ENCODE peak calls at places on chromosome 12, in six cellular contexts. One of them, this sample, is unnamed.

GRCh38 chr12:28830491-28830890 is 318.6 kb upstream of the FAR2 start:
- DNase-seq in HepG2: no peak
- DNase-seq in GM12891: no peak
- DNase-seq in GM12878: no peak
- DNase-seq in K562: peak; percentile 16
- DNase-seq in H1: no peak
- DNase-seq in this sample: no peak

GRCh38 chr12:130428116-130428515 is 90.4 kb downstream of the PIWIL1 start:
- DNase-seq in K562: no peak
- DNase-seq in GM12891: no peak
- DNase-seq in HepG2: no peak
- DNase-seq in GM12878: no peak
- DNase-seq in H1: peak; percentile 41
- DNase-seq in this sample: no peak

GRCh38 chr12:70007687-70008086 is 182.7 kb downstream of the MYRFL start:
- DNase-seq in HepG2: no peak
- DNase-seq in GM12878: no peak
- DNase-seq in K562: no peak
- DNase-seq in GM12891: no peak
- DNase-seq in H1: no peak
- DNase-seq in this sample: no peak

GRCh38 chr12:95674631-95675030 is 115.9 kb downstream of the NTN4 start:
- DNase-seq in H1: no peak
- DNase-seq in HepG2: peak; percentile 15
- DNase-seq in GM12878: no peak
- DNase-seq in GM12891: no peak
- DNase-seq in K562: no peak
- DNase-seq in this sample: no peak

GRCh38 chr12:59973515-59973914 is 377.7 kb downstream of the SLC16A7 start:
- DNase-seq in H1: no peak
- DNase-seq in GM12891: no peak
- DNase-seq in K562: no peak
- DNase-seq in GM12878: no peak
- DNase-seq in HepG2: no peak
- DNase-seq in this sample: no peak

GRCh38 chr12:63919758-63920157 is 75.3 kb downstream of the SRGAP1 start:
- DNase-seq in GM12878: no peak
- DNase-seq in HepG2: no peak
- DNase-seq in H1: no peak
- DNase-seq in GM12891: no peak
- DNase-seq in K562: no peak
- DNase-seq in this sample: no peak

GRCh38 chr12:82964446-82964845 is 277.7 kb downstream of the TMTC2 start:
- DNase-seq in K562: no peak
- DNase-seq in GM12891: no peak
- DNase-seq in H1: no peak
- DNase-seq in HepG2: no peak
- DNase-seq in GM12878: no peak
- DNase-seq in this sample: no peak

GRCh38 chr12:96210376-96211055 is 16.3 kb downstream of the ELK3 start:
- DNase-seq in GM12878: no peak
- DNase-seq in K562: no peak
- DNase-seq in H1: no peak
- DNase-seq in GM12891: no peak
- DNase-seq in HepG2: no peak
- DNase-seq in this sample: no peak

GRCh38 chr12:130497331-130497730 is 159.6 kb downstream of the PIWIL1 start:
- DNase-seq in GM12891: no peak
- DNase-seq in GM12878: no peak
- DNase-seq in K562: no peak
- DNase-seq in HepG2: no peak
- DNase-seq in H1: no peak
- DNase-seq in this sample: no peak

GRCh38 chr12:75446857-75447256 is 33.7 kb upstream of the GLIPR1 start:
- DNase-seq in HepG2: no peak
- DNase-seq in GM12891: no peak
- DNase-seq in H1: no peak
- DNase-seq in GM12878: no peak
- DNase-seq in K562: no peak
- DNase-seq in this sample: no peak

GRCh38 chr12:88111074-88111652 is 30.7 kb downstream of the CEP290 start:
- DNase-seq in GM12878: peak; percentile 2
- DNase-seq in K562: peak; percentile 25
- DNase-seq in H1: no peak
- DNase-seq in GM12891: no peak
- DNase-seq in HepG2: peak; percentile 24
- DNase-seq in this sample: no peak

GRCh38 chr12:62113366-62114011 is 146.7 kb upstream of the USP15 start:
- DNase-seq in K562: no peak
- DNase-seq in GM12891: no peak
- DNase-seq in GM12878: no peak
- DNase-seq in H1: peak; percentile 60
- DNase-seq in HepG2: no peak
- DNase-seq in this sample: no peak

GRCh38 chr12:42119085-42119633 is 25.5 kb downstream of the GXYLT1 start:
- DNase-seq in H1: no peak
- DNase-seq in HepG2: no peak
- DNase-seq in GM12878: no peak
- DNase-seq in GM12891: no peak
- DNase-seq in K562: no peak
- DNase-seq in this sample: no peak

GRCh38 chr12:25266522-25266921 is 15.8 kb upstream of the KRAS start:
- DNase-seq in GM12891: no peak
- DNase-seq in H1: no peak
- DNase-seq in GM12878: no peak
- DNase-seq in HepG2: no peak
- DNase-seq in K562: no peak
- DNase-seq in this sample: no peak

GRCh38 chr12:49540229-49541139 is 1.7 kb downstream of the KCNH3 start:
- DNase-seq in K562: no peak
- DNase-seq in GM12891: no peak
- DNase-seq in HepG2: no peak
- DNase-seq in GM12878: no peak
- DNase-seq in H1: no peak
- DNase-seq in this sample: no peak

GRCh38 chr12:105418232-105418631 is 87.7 kb downstream of the C12orf75 start:
- DNase-seq in GM12878: no peak
- DNase-seq in H1: no peak
- DNase-seq in HepG2: no peak
- DNase-seq in GM12891: no peak
- DNase-seq in K562: no peak
- DNase-seq in this sample: no peak

GRCh38 chr12:88600272-88600671 is 20.0 kb upstream of the KITLG start:
- DNase-seq in GM12891: no peak
- DNase-seq in HepG2: no peak
- DNase-seq in GM12878: no peak
- DNase-seq in H1: no peak
- DNase-seq in K562: no peak
- DNase-seq in this sample: no peak

GRCh38 chr12:29148065-29148957 is 767 bp upstream of the FAR2 start:
- DNase-seq in GM12878: no peak
- DNase-seq in GM12891: peak; percentile 24
- DNase-seq in H1: peak; percentile 51
- DNase-seq in K562: peak; percentile 27
- DNase-seq in HepG2: no peak
- DNase-seq in this sample: peak; percentile 20

GRCh38 chr12:3224530-3224903 is 147.3 kb downstream of the TSPAN9 start:
- DNase-seq in HepG2: no peak
- DNase-seq in K562: no peak
- DNase-seq in H1: no peak
- DNase-seq in GM12878: no peak
- DNase-seq in GM12891: no peak
- DNase-seq in this sample: no peak

GRCh38 chr12:101695698-101696097 is 1.7 kb upstream of the CHPT1 start:
- DNase-seq in HepG2: peak; percentile 61
- DNase-seq in GM12891: no peak
- DNase-seq in K562: no peak
- DNase-seq in GM12878: no peak
- DNase-seq in H1: no peak
- DNase-seq in this sample: no peak

GRCh38 chr12:115404761-115405470 is 720.9 kb upstream of the TBX3 start:
- DNase-seq in K562: no peak
- DNase-seq in GM12891: no peak
- DNase-seq in HepG2: peak; percentile 43
- DNase-seq in GM12878: no peak
- DNase-seq in H1: no peak
- DNase-seq in this sample: no peak

GRCh38 chr12:6925239-6925542 is 2.6 kb upstream of the ATN1 start:
- DNase-seq in GM12891: no peak
- DNase-seq in K562: no peak
- DNase-seq in HepG2: no peak
- DNase-seq in GM12878: no peak
- DNase-seq in H1: peak; percentile 69
- DNase-seq in this sample: no peak

GRCh38 chr12:52990206-52990605 is 16.1 kb upstream of the EIF4B start:
- DNase-seq in GM12891: no peak
- DNase-seq in HepG2: no peak
- DNase-seq in K562: no peak
- DNase-seq in H1: no peak
- DNase-seq in GM12878: no peak
- DNase-seq in this sample: no peak

GRCh38 chr12:15186593-15186992 is 34.6 kb downstream of the RERG start:
- DNase-seq in HepG2: no peak
- DNase-seq in K562: no peak
- DNase-seq in GM12891: no peak
- DNase-seq in GM12878: no peak
- DNase-seq in H1: no peak
- DNase-seq in this sample: no peak

GRCh38 chr12:3135522-3136461 is 58.6 kb downstream of the TSPAN9 start:
- DNase-seq in H1: peak; percentile 63
- DNase-seq in HepG2: peak; percentile 73
- DNase-seq in K562: peak; percentile 67
- DNase-seq in GM12878: peak; percentile 20
- DNase-seq in GM12891: peak; percentile 80
- DNase-seq in this sample: peak; percentile 80

GRCh38 chr12:55720894-55721444 is 776 bp downstream of the RDH5 start:
- DNase-seq in GM12878: no peak
- DNase-seq in K562: peak; percentile 56
- DNase-seq in HepG2: peak; percentile 55
- DNase-seq in GM12891: no peak
- DNase-seq in H1: no peak
- DNase-seq in this sample: no peak

GRCh38 chr12:88854260-88854659 is 274.0 kb upstream of the KITLG start:
- DNase-seq in GM12878: no peak
- DNase-seq in GM12891: no peak
- DNase-seq in K562: no peak
- DNase-seq in HepG2: peak; percentile 71
- DNase-seq in H1: no peak
- DNase-seq in this sample: no peak

GRCh38 chr12:15801770-15802393 is 12.7 kb upstream of the EPS8 start:
- DNase-seq in K562: no peak
- DNase-seq in GM12891: no peak
- DNase-seq in GM12878: no peak
- DNase-seq in H1: no peak
- DNase-seq in HepG2: no peak
- DNase-seq in this sample: no peak

GRCh38 chr12:120470150-120470817 is 736 bp upstream of the SRSF9 start:
- DNase-seq in GM12878: no peak
- DNase-seq in H1: no peak
- DNase-seq in GM12891: no peak
- DNase-seq in K562: no peak
- DNase-seq in HepG2: peak; percentile 15
- DNase-seq in this sample: no peak

GRCh38 chr12:131010376-131011131 is 56.8 kb downstream of the ADGRD1 start:
- DNase-seq in GM12878: no peak
- DNase-seq in GM12891: no peak
- DNase-seq in K562: no peak
- DNase-seq in H1: no peak
- DNase-seq in HepG2: no peak
- DNase-seq in this sample: no peak

GRCh38 chr12:13179159-13180074 is 17.1 kb upstream of the EMP1 start:
- DNase-seq in GM12891: no peak
- DNase-seq in H1: peak; percentile 80
- DNase-seq in K562: no peak
- DNase-seq in HepG2: no peak
- DNase-seq in GM12878: no peak
- DNase-seq in this sample: no peak

DNA sequence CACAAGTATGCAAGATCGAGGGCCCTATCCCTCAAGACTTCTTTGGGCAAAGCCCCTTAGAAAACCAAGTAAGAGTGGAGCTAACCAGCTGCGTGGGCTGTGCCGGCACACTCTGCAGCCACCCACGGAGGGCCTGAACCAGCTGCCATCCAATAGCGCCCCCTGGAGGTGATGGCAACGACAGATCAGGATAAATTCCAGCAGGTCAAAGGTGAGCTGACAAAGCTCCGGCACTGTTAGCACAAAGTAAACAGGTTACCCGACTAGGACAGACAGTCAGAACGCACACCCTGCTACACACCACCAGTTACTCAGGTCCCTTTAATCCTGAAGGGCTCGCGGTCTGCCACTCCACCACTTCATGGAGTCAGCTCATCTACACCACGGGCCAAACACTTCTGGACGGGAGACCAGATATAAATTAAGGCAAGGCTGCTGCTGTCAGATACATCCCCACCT is 4.9 kb downstream of the ZBTB39 start:
- DNase-seq in GM12878: no peak
- DNase-seq in H1: peak; percentile 92
- DNase-seq in HepG2: peak; percentile 87
- DNase-seq in K562: peak; percentile 91
- DNase-seq in GM12891: peak; percentile 56
- DNase-seq in this sample: peak; percentile 55
- TF ChIP-seq POLR2A in GM12878: no peak
- TF ChIP-seq POLR2A in H1: no peak
- TF ChIP-seq POLR2A in HepG2: no peak
- TF ChIP-seq POLR2A in K562: no peak
- TF ChIP-seq POLR2A in GM12891: no peak
- TF ChIP-seq POLR2A in this sample: no peak

GRCh38 chr12:26340649-26341048 is 145.3 kb downstream of the SSPN start:
- DNase-seq in K562: no peak
- DNase-seq in HepG2: no peak
- DNase-seq in GM12878: peak; percentile 37
- DNase-seq in GM12891: no peak
- DNase-seq in H1: no peak
- DNase-seq in this sample: no peak
- TF ChIP-seq POLR2AphosphoS5 in K562: no peak
- TF ChIP-seq POLR2AphosphoS5 in HepG2: no peak
- TF ChIP-seq POLR2AphosphoS5 in GM12878: no peak
- TF ChIP-seq POLR2AphosphoS5 in GM12891: no peak
- TF ChIP-seq POLR2AphosphoS5 in H1: no peak
- TF ChIP-seq POLR2AphosphoS5 in this sample: no peak

DNA sequence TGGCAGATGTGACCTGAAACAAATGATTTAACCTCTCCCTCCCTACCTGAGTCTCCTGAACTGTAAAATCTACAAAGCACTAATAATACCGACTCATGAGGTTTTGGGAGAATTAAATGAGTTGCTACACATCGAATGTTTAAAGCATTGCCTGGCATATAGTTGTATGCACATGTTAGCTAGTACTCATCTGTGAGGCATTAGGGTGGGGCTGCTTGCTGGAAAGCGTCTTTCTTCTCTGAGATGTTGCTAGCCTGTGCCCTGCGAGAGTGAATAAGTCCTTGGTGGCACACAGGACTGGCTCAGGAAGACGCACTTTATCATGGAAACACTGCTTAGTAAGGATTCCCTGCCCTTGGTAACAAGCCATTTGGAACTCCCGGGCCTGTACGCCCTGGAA is 6.1 kb downstream of the RAPGEF3 start:
- DNase-seq in K562: no peak
- DNase-seq in GM12878: no peak
- DNase-seq in GM12891: no peak
- DNase-seq in HepG2: no peak
- DNase-seq in H1: no peak
- DNase-seq in this sample: no peak
- TF ChIP-seq TAF1 in K562: no peak
- TF ChIP-seq TAF1 in GM12878: no peak
- TF ChIP-seq TAF1 in GM12891: no peak
- TF ChIP-seq TAF1 in HepG2: no peak
- TF ChIP-seq TAF1 in H1: no peak
- TF ChIP-seq TAF1 in this sample: no peak

GRCh38 chr12:107435072-107435471 is 250.5 kb upstream of the PWP1 start:
- DNase-seq in K562: no peak
- DNase-seq in HepG2: no peak
- DNase-seq in GM12878: no peak
- DNase-seq in GM12891: no peak
- DNase-seq in H1: no peak
- DNase-seq in this sample: no peak
- TF ChIP-seq POLR2A in K562: no peak
- TF ChIP-seq POLR2A in HepG2: no peak
- TF ChIP-seq POLR2A in GM12878: no peak
- TF ChIP-seq POLR2A in GM12891: no peak
- TF ChIP-seq POLR2A in H1: no peak
- TF ChIP-seq POLR2A in this sample: no peak

This sample was measured in GM12892.